ENCODE peak calls at places on chromosome 6, in seven cellular contexts. T is esophagus squamous epithelium; R is cardiac muscle cell; P is AG04450; D is cerebellum; G is activated naive CD4-positive, alpha-beta T cell treated with anti-CD3 and anti-CD28 coated beads, Interleukin-2, amount 50 U/mL, for 72 hours; N is Calu3. Q is an unnamed sample.

GRCh38 chr6:37103169-37104039 is 66.5 kb upstream of the PIM1 start:
- DNase-seq in T (no peak), R (peak), P (no peak), D (peak), G (no peak), N (peak), Q (peak)

GRCh38 chr6:156933201-156934053 is 156.2 kb downstream of the ARID1B start:
- DNase-seq in T (no peak), R (peak), P (no peak), D (peak), G (no peak), N (peak), Q (peak)

GRCh38 chr6:95917034-95917433 is 98.7 kb upstream of the FUT9 start:
- DNase-seq in T (no peak), R (no peak), P (no peak), D (no peak), G (no peak), N (peak), Q (no peak)

GRCh38 chr6:168908887-168909286 is 344.8 kb downstream of the THBS2 start:
- DNase-seq in T (no peak), R (no peak), P (peak), D (no peak), G (no peak), N (no peak), Q (no peak)

GRCh38 chr6:140897349-140897748 is 1235.4 kb upstream of the GJE1 start:
- DNase-seq in T (no peak), R (no peak), P (no peak), D (no peak), G (no peak), N (no peak), Q (no peak)

GRCh38 chr6:45791600-45792168 is 224.0 kb downstream of the CLIC5 start:
- DNase-seq in T (no peak), R (no peak), P (peak), D (no peak), G (no peak), N (no peak), Q (no peak)

GRCh38 chr6:153032255-153032882 is 29.9 kb upstream of the MTRF1L start:
- DNase-seq in T (no peak), R (peak), P (peak), D (peak), G (no peak), N (no peak), Q (peak)

GRCh38 chr6:34027445-34027936 is 118.4 kb downstream of the GRM4 start:
- DNase-seq in T (no peak), R (peak), P (no peak), D (no peak), G (peak), N (peak), Q (no peak)

GRCh38 chr6:118591897-118592296 is 43.8 kb downstream of the PLN start:
- DNase-seq in T (no peak), R (no peak), P (no peak), D (no peak), G (no peak), N (no peak), Q (no peak)

GRCh38 chr6:167475947-167476346 is 151.1 kb downstream of the TTLL2 start:
- DNase-seq in T (no peak), R (peak), P (no peak), D (no peak), G (no peak), N (no peak), Q (no peak)

GRCh38 chr6:168166627-168167026 is 87.6 kb upstream of the FRMD1 start:
- DNase-seq in T (no peak), R (no peak), P (no peak), D (no peak), G (no peak), N (no peak), Q (no peak)

GRCh38 chr6:15336905-15337583 is 91.2 kb downstream of the JARID2 start:
- DNase-seq in T (no peak), R (no peak), P (no peak), D (no peak), G (no peak), N (no peak), Q (no peak)

GRCh38 chr6:170153436-170154319 is 137.2 kb downstream of the DLL1 start:
- DNase-seq in T (no peak), R (no peak), P (no peak), D (no peak), G (no peak), N (no peak), Q (no peak)

GRCh38 chr6:157520986-157521664 is 140.1 kb downstream of the ZDHHC14 start:
- DNase-seq in T (no peak), R (no peak), P (no peak), D (no peak), G (no peak), N (no peak), Q (no peak)

GRCh38 chr6:136791296-136792065 is 796 bp downstream of the MAP3K5 start:
- DNase-seq in T (no peak), R (peak), P (no peak), D (peak), G (peak), N (peak), Q (peak)

GRCh38 chr6:52503853-52504777 is 72.7 kb downstream of the TRAM2 start:
- DNase-seq in T (peak), R (no peak), P (no peak), D (peak), G (no peak), N (peak), Q (peak)

GRCh38 chr6:7640607-7641577 is 50.9 kb downstream of the SNRNP48 start:
- DNase-seq in T (no peak), R (no peak), P (peak), D (no peak), G (no peak), N (peak), Q (no peak)

GRCh38 chr6:105601541-105602174 is 198.8 kb upstream of the PREP start:
- DNase-seq in T (no peak), R (no peak), P (peak), D (peak), G (no peak), N (peak), Q (peak)

GRCh38 chr6:128725271-128726233 is 157.4 kb upstream of the LAMA2 start:
- DNase-seq in T (no peak), R (peak), P (no peak), D (peak), G (peak), N (peak), Q (peak)

GRCh38 chr6:129671442-129672344 is 38.3 kb downstream of the ARHGAP18 start:
- DNase-seq in T (no peak), R (no peak), P (no peak), D (no peak), G (peak), N (no peak), Q (no peak)

GRCh38 chr6:73672290-73672689 is 18.5 kb upstream of the SLC17A5 start:
- DNase-seq in T (no peak), R (no peak), P (no peak), D (no peak), G (no peak), N (no peak), Q (no peak)

GRCh38 chr6:111711476-111711875 is 105.8 kb upstream of the TRAF3IP2 start:
- DNase-seq in T (no peak), R (no peak), P (no peak), D (peak), G (no peak), N (no peak), Q (peak)

GRCh38 chr6:107674995-107675738 is 148.9 kb downstream of the SCML4 start:
- DNase-seq in T (peak), R (peak), P (peak), D (peak), G (peak), N (peak), Q (peak)

GRCh38 chr6:38346291-38347079 is 293.2 kb downstream of the BTBD9 start:
- DNase-seq in T (no peak), R (no peak), P (peak), D (no peak), G (no peak), N (no peak), Q (no peak)

GRCh38 chr6:28589234-28589951 is 63.7 kb downstream of the GPX5 start:
- DNase-seq in T (no peak), R (peak), P (peak), D (peak), G (peak), N (peak), Q (peak)

GRCh38 chr6:30612213-30612612 is 4.8 kb downstream of the PPP1R10 start:
- DNase-seq in T (no peak), R (no peak), P (no peak), D (no peak), G (no peak), N (no peak), Q (peak)

GRCh38 chr6:68777956-68778355 is 142.9 kb downstream of the ADGRB3 start:
- DNase-seq in T (no peak), R (peak), P (no peak), D (peak), G (no peak), N (no peak), Q (peak)

GRCh38 chr6:7431594-7432390 is 42.2 kb downstream of the RIOK1 start:
- DNase-seq in T (no peak), R (no peak), P (no peak), D (no peak), G (no peak), N (no peak), Q (no peak)

GRCh38 chr6:152129606-152130249 is 322.2 kb downstream of the ESR1 start:
- DNase-seq in T (no peak), R (no peak), P (peak), D (no peak), G (no peak), N (no peak), Q (no peak)

GRCh38 chr6:8391934-8392333 is 43.4 kb downstream of the SLC35B3 start:
- DNase-seq in T (no peak), R (no peak), P (no peak), D (no peak), G (no peak), N (no peak), Q (no peak)